ENCODE peak calls at places on chromosomes 7 and 10, in six cellular contexts. O is osteocyte; Y is fibroblast of lung; X is DMS153; R is activated T-helper 1 cell treated with anti-CD3 and anti-CD28 coated beads, Interleukin-12 subunit alpha, Interleukin-12 subunit beta, Interleukin-2, Interleukin-4 antibody, amounts not matched to agents 30 ng/mL and 10 ng/mL and 1 ng/mL, durations not matched to agents 14 hours and 24 hours and 36 hours; J is astrocyte. G is an unnamed sample.

GRCh38 chr10:74982634-74982982 is 128.8 kb upstream of the SAMD8 start:
- DNase-seq in R (no peak), O (no peak), X (no peak), Y (no peak), J (no peak), G (no peak)

GRCh38 chr10:113680172-113681111 is 730 bp downstream of the CASP7 start:
- DNase-seq in Y (peak), X (peak), O (no peak), J (peak), R (peak), G (peak)

GRCh38 chr7:66400400-66400799 is 195.3 kb downstream of the TPST1 start:
- DNase-seq in X (no peak), R (no peak), J (no peak), O (no peak), Y (no peak), G (no peak)

GRCh38 chr10:29239569-29240472 is 49.0 kb upstream of the LYZL1 start:
- DNase-seq in Y (no peak), X (no peak), O (no peak), R (no peak), J (no peak), G (peak)

GRCh38 chr7:81776159-81776558 is 6.3 kb upstream of the HGF start:
- DNase-seq in J (peak), Y (peak), X (no peak), R (no peak), O (no peak), G (no peak)

GRCh38 chr10:119030421-119031250 is 1.1 kb downstream of the NANOS1 start:
- DNase-seq in X (peak), R (peak), J (peak), O (peak), Y (peak), G (peak)

GRCh38 chr7:107694395-107694794 is 33.8 kb downstream of the SLC26A4 start:
- DNase-seq in R (no peak), J (peak), Y (peak), X (no peak), O (no peak), G (no peak)

GRCh38 chr7:23247602-23248335 is 1.2 kb downstream of the GPNMB start:
- DNase-seq in O (no peak), Y (no peak), J (no peak), X (no peak), R (no peak), G (peak)

GRCh38 chr7:47539398-47540052 is 42.4 kb downstream of the TNS3 start:
- DNase-seq in O (no peak), J (peak), Y (peak), R (no peak), X (no peak), G (no peak)

GRCh38 chr10:17923728-17924127 is 28.0 kb upstream of the SLC39A12 start:
- DNase-seq in R (no peak), J (peak), X (peak), Y (peak), O (no peak), G (no peak)

GRCh38 chr7:151091431-151091830 is 5.2 kb downstream of the AGAP3 start:
- DNase-seq in Y (no peak), O (no peak), R (no peak), X (no peak), J (no peak), G (no peak)

GRCh38 chr7:98771519-98772241 is 98.1 kb downstream of the TMEM130 start:
- DNase-seq in R (no peak), X (no peak), J (peak), O (no peak), Y (peak), G (peak)

GRCh38 chr7:54967384-54967783 is 51.4 kb upstream of the EGFR start:
- DNase-seq in X (no peak), R (no peak), Y (peak), J (peak), O (no peak), G (no peak)

GRCh38 chr10:90112681-90113080 is 411.3 kb downstream of the KIF20B start:
- DNase-seq in R (no peak), J (peak), O (no peak), X (no peak), Y (peak), G (no peak)

GRCh38 chr10:24894728-24895127 is 57.7 kb downstream of the PRTFDC1 start:
- DNase-seq in Y (no peak), R (no peak), X (no peak), J (no peak), O (no peak), G (no peak)